ENCODE peak calls at places on chromosomes 12 and 14, in nine cellular contexts. B is neural progenitor cell, H is GM23248, U is GM23338, J is PC-3, E is MM.1S, C is HCT116, I is SK-N-SH, T is OCI-LY7. Z is an unnamed sample.
A peak's percentile ranks its signal among the peaks of the same experiment; 100 is the strongest.

GRCh38 chr12:8905546-8905945 is 8.8 kb upstream of the PHC1 start:
- DNase-seq in B (peak; percentile 27), J (no peak), E (no peak), U (peak; percentile 55), I (no peak), C (no peak), H (no peak), T (no peak), Z (peak; percentile 11)

GRCh38 chr12:42325326-42325775 is 543 bp downstream of the ZCRB1 start:
- DNase-seq in B (no peak), C (no peak), T (no peak), J (no peak), U (no peak), H (no peak), E (no peak), I (no peak), Z (no peak)

GRCh38 chr14:86510503-86510902 is 980.6 kb downstream of the FLRT2 start:
- DNase-seq in T (no peak), C (no peak), I (no peak), J (no peak), H (no peak), B (no peak), U (no peak), E (no peak), Z (no peak)

GRCh38 chr12:120257041-120257821 is 8.3 kb downstream of the PXN start:
- DNase-seq in B (no peak), T (no peak), E (no peak), I (peak; percentile 54), J (peak; percentile 89), C (no peak), H (peak; percentile 97), U (peak; percentile 71), Z (peak; percentile 48)

GRCh38 chr12:102824218-102824835 is 92.7 kb downstream of the PAH start:
- DNase-seq in E (no peak), I (peak; percentile 5), H (peak; percentile 60), U (peak; percentile 93), B (peak; percentile 94), C (no peak), J (peak; percentile 3), T (no peak), Z (peak; percentile 83)

GRCh38 chr12:125203145-125203765 is 138.0 kb downstream of the AACS start:
- DNase-seq in I (no peak), T (peak; percentile 75), C (no peak), H (peak; percentile 39), U (no peak), B (no peak), J (peak; percentile 58), E (no peak), Z (no peak)

GRCh38 chr14:76926521-76927251 is 100.5 kb downstream of the LRRC74A start:
- DNase-seq in U (peak; percentile 73), H (peak; percentile 93), J (no peak), T (peak; percentile 51), B (peak; percentile 73), C (no peak), E (peak; percentile 39), I (peak; percentile 73), Z (peak; percentile 63)

GRCh38 chr12:27818421-27818918 is 38.4 kb upstream of the MANSC4 start:
- DNase-seq in B (no peak), J (peak; percentile 29), C (no peak), T (no peak), I (peak; percentile 22), U (no peak), E (no peak), H (no peak), Z (no peak)

GRCh38 chr12:39764944-39765560 is 145.4 kb upstream of the ABCD2 start:
- DNase-seq in E (peak; percentile 57), B (peak; percentile 52), J (peak; percentile 58), I (peak; percentile 39), C (peak; percentile 23), T (peak; percentile 41), U (peak; percentile 68), H (peak; percentile 78), Z (peak; percentile 56)

GRCh38 chr14:78863143-78863542 is 693.0 kb downstream of the NRXN3 start:
- DNase-seq in H (peak; percentile 29), J (peak; percentile 45), C (no peak), I (no peak), T (peak; percentile 24), E (peak; percentile 29), B (peak; percentile 82), U (peak; percentile 65), Z (peak; percentile 61)

GRCh38 chr12:49659753-49660152 is 36.4 kb downstream of the PRPF40B start:
- DNase-seq in T (no peak), H (no peak), C (no peak), B (no peak), E (no peak), J (no peak), U (no peak), I (no peak), Z (no peak)

GRCh38 chr12:46964496-46965098 is 114.8 kb upstream of the PCED1B start:
- DNase-seq in T (no peak), H (peak; percentile 69), E (no peak), U (peak; percentile 87), C (no peak), J (no peak), B (peak; percentile 91), I (no peak), Z (peak; percentile 21)

GRCh38 chr14:100607611-100607956 is 20.4 kb upstream of the BEGAIN start:
- DNase-seq in H (no peak), C (no peak), J (no peak), T (no peak), I (peak; percentile 27), B (no peak), E (no peak), U (no peak), Z (no peak)

GRCh38 chr12:65333649-65334048 is 55.2 kb downstream of the MSRB3 start:
- DNase-seq in T (no peak), U (no peak), H (no peak), J (no peak), C (no peak), I (no peak), E (no peak), B (no peak), Z (no peak)

GRCh38 chr12:115260807-115261161 is 576.8 kb upstream of the TBX3 start:
- DNase-seq in T (no peak), E (no peak), C (no peak), H (peak; percentile 20), B (no peak), U (no peak), I (no peak), J (no peak), Z (no peak)

GRCh38 chr14:71242237-71242748 is 335.0 kb downstream of the PCNX1 start:
- DNase-seq in B (no peak), E (no peak), H (peak; percentile 89), J (no peak), T (no peak), C (no peak), U (no peak), I (peak; percentile 75), Z (peak; percentile 51)

GRCh38 chr12:114935658-114936057 is 251.7 kb upstream of the TBX3 start:
- DNase-seq in H (no peak), E (no peak), C (no peak), J (peak; percentile 60), U (peak; percentile 16), I (no peak), T (peak; percentile 30), B (no peak), Z (no peak)

GRCh38 chr12:52670506-52670905 is 9.7 kb downstream of the KRT1 start:
- DNase-seq in H (no peak), T (no peak), U (no peak), C (no peak), E (no peak), J (no peak), B (no peak), I (no peak), Z (no peak)

GRCh38 chr12:124389537-124390441 is 94.9 kb downstream of the RFLNA start:
- DNase-seq in J (no peak), H (no peak), E (no peak), I (no peak), T (no peak), U (no peak), C (no peak), B (peak; percentile 59), Z (no peak)

DNA sequence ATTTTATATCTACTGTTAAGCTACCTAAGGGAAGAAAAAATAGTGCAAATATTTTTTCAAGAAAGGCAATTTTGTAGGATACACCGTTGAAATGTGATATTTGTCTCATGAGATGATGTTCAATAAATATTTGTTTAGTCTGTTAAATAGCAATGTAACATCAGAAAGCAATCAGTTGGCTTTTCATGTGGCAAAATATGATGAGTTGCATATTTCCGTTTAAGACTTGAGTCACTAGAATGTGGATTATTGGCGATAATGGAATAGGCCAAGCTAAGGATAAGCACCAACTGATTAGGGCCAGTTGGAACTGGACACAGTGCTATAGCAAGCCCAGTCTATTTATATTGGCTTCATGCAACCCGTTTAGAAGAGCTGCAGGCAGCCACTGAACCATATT is 250.4 kb upstream of the SLC16A7 start:
- DNase-seq in B (no peak), I (no peak), U (no peak), C (no peak), E (no peak), T (no peak), H (no peak), J (no peak), Z (no peak)
- H3K79me2 ChIP-seq in B (no peaks in the 10 kb centered on the region), I (no peaks in the 10 kb centered on the region), U (no peaks in the 10 kb centered on the region), C (no peaks in the 10 kb centered on the region), E (no peaks in the 10 kb centered on the region), T (no peaks in the 10 kb centered on the region), H (no peaks in the 10 kb centered on the region), J (no peaks in the 10 kb centered on the region), Z (no peaks in the 10 kb centered on the region)

GRCh38 chr12:56337753-56338221 is 897 bp upstream of the IL23A start:
- DNase-seq in T (no peak), U (no peak), H (peak; percentile 18), J (no peak), B (no peak), I (no peak), E (no peak), C (no peak), Z (no peak)
- TF ChIP-seq EZH2phosphoT487 in T (no peak), U (no peak), H (no peak), J (no peak), B (no peak), I (no peak), E (no peak), C (no peak), Z (no peak)

DNA sequence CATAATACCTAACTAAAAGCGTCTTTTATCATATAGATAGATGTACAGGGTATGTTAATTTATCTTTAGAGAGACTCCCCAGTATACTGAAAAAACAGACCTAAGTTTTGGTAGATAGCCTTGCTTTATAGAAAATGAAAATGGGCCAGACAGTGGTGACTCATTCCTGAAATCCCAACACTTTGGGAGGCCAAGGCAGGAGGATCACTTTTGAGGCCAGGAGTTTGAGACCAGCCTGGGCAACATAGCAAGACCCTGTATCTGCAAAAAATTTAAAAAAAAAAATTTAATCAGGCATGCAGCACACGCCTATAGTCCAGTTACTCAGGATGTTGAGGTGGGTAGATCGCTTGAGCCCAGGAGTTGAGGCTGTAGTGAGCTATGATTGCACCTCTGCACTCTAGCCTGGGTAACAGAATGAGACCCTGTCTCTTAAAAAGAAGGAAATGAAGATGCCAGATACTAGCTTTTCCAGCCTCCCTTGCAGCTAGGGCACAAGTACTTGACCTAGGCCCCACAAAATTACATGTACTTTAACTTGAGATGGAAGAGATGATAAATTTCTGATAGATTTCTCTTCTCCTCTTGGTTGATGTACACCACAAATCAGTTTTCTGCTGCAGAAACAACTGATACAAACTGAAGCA is 17.1 kb downstream of the RAP1B start:
- DNase-seq in J (no peak), I (no peak), U (no peak), T (no peak), B (no peak), H (no peak), C (no peak), E (no peak), Z (no peak)
- H3K79me2 ChIP-seq in J (peaks cover 98% of the 10 kb centered on the region), I (peaks cover 100% of the 10 kb centered on the region), U (peaks cover 100% of the 10 kb centered on the region), T (peaks cover 100% of the 10 kb centered on the region), B (peaks cover 100% of the 10 kb centered on the region), H (peaks cover 100% of the 10 kb centered on the region), C (peaks cover 99% of the 10 kb centered on the region), E (peaks cover 100% of the 10 kb centered on the region), Z (peaks cover 100% of the 10 kb centered on the region)

GRCh38 chr12:88383405-88383804 is 196.9 kb downstream of the KITLG start:
- DNase-seq in U (no peak), C (no peak), H (no peak), T (no peak), E (peak; percentile 68), B (no peak), I (no peak), J (no peak), Z (no peak)
- TF ChIP-seq EZH2phosphoT487 in U (no peak), C (no peak), H (no peak), T (no peak), E (no peak), B (no peak), I (no peak), J (no peak), Z (no peak)